ENCODE peak calls at places on chromosomes 2 and 18, in seven cellular contexts. N is SW 1271; L is dorsolateral prefrontal cortex; A is GDM1; G is T-cell; Z is HCT116; P is activated CD4-positive, alpha-beta T cell treated with anti-CD3 and anti-CD28 coated beads for 48 hours. M is an unnamed sample.

GRCh38 chr2:120298173-120298835 is 45.7 kb downstream of the RALB start:
- DNase-seq in P (no peak), G (no peak), A (no peak), Z (no peak), N (no peak), L (no peak), M (no peak)

GRCh38 chr2:95337829-95338228 is 40.7 kb downstream of the KCNIP3 start:
- DNase-seq in G (no peak), L (peak), P (no peak), A (no peak), N (no peak), Z (no peak), M (no peak)

GRCh38 chr2:69021727-69022126 is 8.7 kb downstream of the ANTXR1 start:
- DNase-seq in L (no peak), A (no peak), G (no peak), N (no peak), P (no peak), Z (no peak), M (no peak)

GRCh38 chr18:12391487-12392136 is 14.6 kb upstream of the AFG3L2 start:
- DNase-seq in P (peak), A (peak), G (peak), L (peak), Z (peak), N (peak), M (no peak)

GRCh38 chr2:33373986-33374385 is 102.5 kb upstream of the RASGRP3 start:
- DNase-seq in N (no peak), A (no peak), Z (no peak), P (no peak), L (no peak), G (no peak), M (no peak)

GRCh38 chr18:59700535-59700967 is 3.3 kb upstream of the CCBE1 start:
- DNase-seq in A (no peak), Z (no peak), P (no peak), N (no peak), L (no peak), G (no peak), M (no peak)

GRCh38 chr2:97995734-97996624 is at the start of gene TMEM131:
- DNase-seq in Z (peak), A (peak), P (peak), L (peak), N (peak), G (peak), M (peak)

GRCh38 chr2:217501887-217502286 is 500.9 kb downstream of the TNS1 start:
- DNase-seq in L (no peak), P (no peak), Z (no peak), A (no peak), G (no peak), N (no peak), M (no peak)

GRCh38 chr2:128751751-128752150 is 433.1 kb upstream of the HS6ST1 start:
- DNase-seq in P (no peak), A (no peak), N (no peak), L (no peak), G (no peak), Z (no peak), M (no peak)

GRCh38 chr2:219475697-219476604 is 22.7 kb upstream of the GMPPA start:
- DNase-seq in P (peak), G (peak), N (peak), L (peak), Z (no peak), A (no peak), M (peak)

GRCh38 chr18:26307161-26307773 is 81.0 kb downstream of the TAF4B start:
- DNase-seq in G (no peak), A (peak), P (peak), Z (peak), L (no peak), N (peak), M (no peak)

GRCh38 chr2:208607694-208608093 is 201.1 kb downstream of the PTH2R start:
- DNase-seq in N (no peak), A (no peak), L (no peak), Z (no peak), G (no peak), P (no peak), M (no peak)

GRCh38 chr2:128788636-128789220 is 470.1 kb upstream of the HS6ST1 start:
- DNase-seq in A (no peak), G (no peak), Z (no peak), P (no peak), N (no peak), L (no peak), M (no peak)

GRCh38 chr2:43605079-43605655 is 9.3 kb upstream of the THADA start:
- DNase-seq in P (peak), N (peak), Z (peak), G (peak), L (peak), A (peak), M (peak)

GRCh38 chr2:196259507-196260481 is 88.4 kb upstream of the STK17B start:
- DNase-seq in N (no peak), L (no peak), A (no peak), G (peak), P (peak), Z (no peak), M (no peak)

GRCh38 chr2:100561191-100561590 is 1.6 kb upstream of the PDCL3 start:
- DNase-seq in A (no peak), L (no peak), P (no peak), G (no peak), N (no peak), Z (no peak), M (no peak)

M was measured in occipital lobe.